ENCODE peak calls at places on chromosomes 4 and X, in ten cellular contexts. One of them, this sample, is unnamed.

GRCh38 chr4:111267786-111268185 is 644.9 kb upstream of the PITX2 start:
- DNase-seq in right atrium auricular region: no peak
- DNase-seq in A549: no peak
- DNase-seq in activated B cell treated with CpG ODN at 0.5 μM for 24 hours: no peak
- DNase-seq in breast epithelium: no peak
- DNase-seq in cardiac fibroblast: no peak
- DNase-seq in choroid plexus epithelial cell: no peak
- DNase-seq in GM23338: no peak
- DNase-seq in colonic mucosa: no peak
- DNase-seq in progenitor cell of endocrine pancreas: no peak
- DNase-seq in this sample: no peak

GRCh38 chr4:24266951-24267577 is 317.3 kb downstream of the DHX15 start:
- DNase-seq in right atrium auricular region: no peak
- DNase-seq in A549: no peak
- DNase-seq in activated B cell treated with CpG ODN at 0.5 μM for 24 hours: no peak
- DNase-seq in breast epithelium: no peak
- DNase-seq in cardiac fibroblast: peak; percentile 43
- DNase-seq in choroid plexus epithelial cell: peak; percentile 16
- DNase-seq in GM23338: peak; percentile 21
- DNase-seq in colonic mucosa: no peak
- DNase-seq in progenitor cell of endocrine pancreas: no peak
- DNase-seq in this sample: no peak

GRCh38 chr4:185109736-185110135 is 33.3 kb upstream of the SLC25A4 start:
- DNase-seq in right atrium auricular region: no peak
- DNase-seq in A549: no peak
- DNase-seq in activated B cell treated with CpG ODN at 0.5 μM for 24 hours: no peak
- DNase-seq in breast epithelium: no peak
- DNase-seq in cardiac fibroblast: no peak
- DNase-seq in choroid plexus epithelial cell: no peak
- DNase-seq in GM23338: peak; percentile 78
- DNase-seq in colonic mucosa: no peak
- DNase-seq in progenitor cell of endocrine pancreas: no peak
- DNase-seq in this sample: no peak

GRCh38 chr4:138115053-138115452 is 127.1 kb downstream of the SLC7A11 start:
- DNase-seq in right atrium auricular region: no peak
- DNase-seq in A549: no peak
- DNase-seq in activated B cell treated with CpG ODN at 0.5 μM for 24 hours: no peak
- DNase-seq in breast epithelium: no peak
- DNase-seq in cardiac fibroblast: no peak
- DNase-seq in choroid plexus epithelial cell: no peak
- DNase-seq in GM23338: no peak
- DNase-seq in colonic mucosa: no peak
- DNase-seq in progenitor cell of endocrine pancreas: no peak
- DNase-seq in this sample: no peak

GRCh38 chr4:158856852-158857251 is 88.0 kb downstream of the FNIP2 start:
- DNase-seq in right atrium auricular region: no peak
- DNase-seq in A549: peak; percentile 40
- DNase-seq in activated B cell treated with CpG ODN at 0.5 μM for 24 hours: no peak
- DNase-seq in breast epithelium: no peak
- DNase-seq in cardiac fibroblast: peak; percentile 70
- DNase-seq in choroid plexus epithelial cell: peak; percentile 80
- DNase-seq in GM23338: peak; percentile 48
- DNase-seq in colonic mucosa: no peak
- DNase-seq in progenitor cell of endocrine pancreas: no peak
- DNase-seq in this sample: no peak

GRCh38 chr4:5738061-5738460 is 27.1 kb downstream of the EVC start:
- DNase-seq in right atrium auricular region: no peak
- DNase-seq in A549: no peak
- DNase-seq in activated B cell treated with CpG ODN at 0.5 μM for 24 hours: no peak
- DNase-seq in breast epithelium: no peak
- DNase-seq in cardiac fibroblast: no peak
- DNase-seq in choroid plexus epithelial cell: no peak
- DNase-seq in GM23338: no peak
- DNase-seq in colonic mucosa: no peak
- DNase-seq in progenitor cell of endocrine pancreas: no peak
- DNase-seq in this sample: no peak

GRCh38 chr4:75327804-75328512 is 186.2 kb downstream of the RCHY1 start:
- DNase-seq in right atrium auricular region: peak; percentile 66
- DNase-seq in A549: no peak
- DNase-seq in activated B cell treated with CpG ODN at 0.5 μM for 24 hours: no peak
- DNase-seq in breast epithelium: no peak
- DNase-seq in cardiac fibroblast: peak; percentile 54
- DNase-seq in choroid plexus epithelial cell: no peak
- DNase-seq in GM23338: no peak
- DNase-seq in colonic mucosa: no peak
- DNase-seq in progenitor cell of endocrine pancreas: no peak
- DNase-seq in this sample: no peak

GRCh38 chrX:113422323-113422722 is 581.7 kb upstream of the AMOT start:
- DNase-seq in right atrium auricular region: no peak
- DNase-seq in A549: no peak
- DNase-seq in activated B cell treated with CpG ODN at 0.5 μM for 24 hours: no peak
- DNase-seq in breast epithelium: no peak
- DNase-seq in cardiac fibroblast: no peak
- DNase-seq in choroid plexus epithelial cell: no peak
- DNase-seq in GM23338: no peak
- DNase-seq in colonic mucosa: no peak
- DNase-seq in progenitor cell of endocrine pancreas: no peak
- DNase-seq in this sample: no peak

GRCh38 chr4:154332681-154333421 is 158.7 kb downstream of the DCHS2 start:
- DNase-seq in right atrium auricular region: no peak
- DNase-seq in A549: peak; percentile 1
- DNase-seq in activated B cell treated with CpG ODN at 0.5 μM for 24 hours: peak; percentile 38
- DNase-seq in breast epithelium: no peak
- DNase-seq in cardiac fibroblast: no peak
- DNase-seq in choroid plexus epithelial cell: no peak
- DNase-seq in GM23338: peak; percentile 94
- DNase-seq in colonic mucosa: peak; percentile 20
- DNase-seq in progenitor cell of endocrine pancreas: no peak
- DNase-seq in this sample: no peak

GRCh38 chr4:114108869-114109268 is 129.4 kb upstream of the ARSJ start:
- DNase-seq in right atrium auricular region: no peak
- DNase-seq in A549: peak; percentile 39
- DNase-seq in activated B cell treated with CpG ODN at 0.5 μM for 24 hours: no peak
- DNase-seq in breast epithelium: no peak
- DNase-seq in cardiac fibroblast: peak; percentile 69
- DNase-seq in choroid plexus epithelial cell: peak; percentile 34
- DNase-seq in GM23338: peak; percentile 6
- DNase-seq in colonic mucosa: no peak
- DNase-seq in progenitor cell of endocrine pancreas: no peak
- DNase-seq in this sample: no peak

GRCh38 chrX:138485767-138486166 is 225.8 kb downstream of the FGF13 start:
- DNase-seq in right atrium auricular region: no peak
- DNase-seq in A549: no peak
- DNase-seq in activated B cell treated with CpG ODN at 0.5 μM for 24 hours: no peak
- DNase-seq in breast epithelium: no peak
- DNase-seq in cardiac fibroblast: no peak
- DNase-seq in choroid plexus epithelial cell: no peak
- DNase-seq in GM23338: peak; percentile 72
- DNase-seq in colonic mucosa: no peak
- DNase-seq in progenitor cell of endocrine pancreas: no peak
- DNase-seq in this sample: no peak

GRCh38 chr4:5051692-5052423 is 578 bp downstream of the STK32B start:
- DNase-seq in right atrium auricular region: no peak
- DNase-seq in A549: peak; percentile 40
- DNase-seq in activated B cell treated with CpG ODN at 0.5 μM for 24 hours: no peak
- DNase-seq in breast epithelium: no peak
- DNase-seq in cardiac fibroblast: no peak
- DNase-seq in choroid plexus epithelial cell: no peak
- DNase-seq in GM23338: peak; percentile 70
- DNase-seq in colonic mucosa: no peak
- DNase-seq in progenitor cell of endocrine pancreas: no peak
- DNase-seq in this sample: peak; percentile 42

GRCh38 chr4:43325220-43325967 is 432.9 kb downstream of the GRXCR1 start:
- DNase-seq in right atrium auricular region: no peak
- DNase-seq in A549: no peak
- DNase-seq in activated B cell treated with CpG ODN at 0.5 μM for 24 hours: no peak
- DNase-seq in breast epithelium: no peak
- DNase-seq in cardiac fibroblast: peak; percentile 5
- DNase-seq in choroid plexus epithelial cell: peak; percentile 36
- DNase-seq in GM23338: no peak
- DNase-seq in colonic mucosa: no peak
- DNase-seq in progenitor cell of endocrine pancreas: no peak
- DNase-seq in this sample: no peak

GRCh38 chr4:7620086-7620813 is 185.5 kb upstream of the PSAPL1 start:
- DNase-seq in right atrium auricular region: no peak
- DNase-seq in A549: no peak
- DNase-seq in activated B cell treated with CpG ODN at 0.5 μM for 24 hours: no peak
- DNase-seq in breast epithelium: no peak
- DNase-seq in cardiac fibroblast: no peak
- DNase-seq in choroid plexus epithelial cell: no peak
- DNase-seq in GM23338: no peak
- DNase-seq in colonic mucosa: no peak
- DNase-seq in progenitor cell of endocrine pancreas: no peak
- DNase-seq in this sample: no peak

GRCh38 chr4:124980276-124980752 is 267.8 kb upstream of the ANKRD50 start:
- DNase-seq in right atrium auricular region: no peak
- DNase-seq in A549: no peak
- DNase-seq in activated B cell treated with CpG ODN at 0.5 μM for 24 hours: no peak
- DNase-seq in breast epithelium: no peak
- DNase-seq in cardiac fibroblast: peak; percentile 79
- DNase-seq in choroid plexus epithelial cell: peak; percentile 73
- DNase-seq in GM23338: no peak
- DNase-seq in colonic mucosa: no peak
- DNase-seq in progenitor cell of endocrine pancreas: no peak
- DNase-seq in this sample: no peak

GRCh38 chr4:47703964-47704363 is 133.9 kb downstream of the CORIN start:
- DNase-seq in right atrium auricular region: no peak
- DNase-seq in A549: no peak
- DNase-seq in activated B cell treated with CpG ODN at 0.5 μM for 24 hours: no peak
- DNase-seq in breast epithelium: no peak
- DNase-seq in cardiac fibroblast: no peak
- DNase-seq in choroid plexus epithelial cell: peak; percentile 26
- DNase-seq in GM23338: no peak
- DNase-seq in colonic mucosa: no peak
- DNase-seq in progenitor cell of endocrine pancreas: no peak
- DNase-seq in this sample: no peak

GRCh38 chr4:47703008-47703407 is 134.9 kb downstream of the CORIN start:
- DNase-seq in right atrium auricular region: no peak
- DNase-seq in A549: no peak
- DNase-seq in activated B cell treated with CpG ODN at 0.5 μM for 24 hours: no peak
- DNase-seq in breast epithelium: no peak
- DNase-seq in cardiac fibroblast: no peak
- DNase-seq in choroid plexus epithelial cell: no peak
- DNase-seq in GM23338: peak; percentile 42
- DNase-seq in colonic mucosa: no peak
- DNase-seq in progenitor cell of endocrine pancreas: no peak
- DNase-seq in this sample: no peak

GRCh38 chr4:47704693-47705325 is 133.1 kb downstream of the CORIN start:
- DNase-seq in right atrium auricular region: no peak
- DNase-seq in A549: peak; percentile 30
- DNase-seq in activated B cell treated with CpG ODN at 0.5 μM for 24 hours: no peak
- DNase-seq in breast epithelium: no peak
- DNase-seq in cardiac fibroblast: peak; percentile 50
- DNase-seq in choroid plexus epithelial cell: peak; percentile 67
- DNase-seq in GM23338: peak; percentile 79
- DNase-seq in colonic mucosa: no peak
- DNase-seq in progenitor cell of endocrine pancreas: no peak
- DNase-seq in this sample: no peak

GRCh38 chr4:47701286-47701685 is 136.6 kb downstream of the CORIN start:
- DNase-seq in right atrium auricular region: no peak
- DNase-seq in A549: no peak
- DNase-seq in activated B cell treated with CpG ODN at 0.5 μM for 24 hours: no peak
- DNase-seq in breast epithelium: no peak
- DNase-seq in cardiac fibroblast: no peak
- DNase-seq in choroid plexus epithelial cell: no peak
- DNase-seq in GM23338: no peak
- DNase-seq in colonic mucosa: no peak
- DNase-seq in progenitor cell of endocrine pancreas: no peak
- DNase-seq in this sample: no peak

GRCh38 chr4:47705326-47705981 is 132.4 kb downstream of the CORIN start:
- DNase-seq in right atrium auricular region: no peak
- DNase-seq in A549: peak; percentile 21
- DNase-seq in activated B cell treated with CpG ODN at 0.5 μM for 24 hours: no peak
- DNase-seq in breast epithelium: no peak
- DNase-seq in cardiac fibroblast: peak; percentile 51
- DNase-seq in choroid plexus epithelial cell: peak; percentile 78
- DNase-seq in GM23338: peak; percentile 53
- DNase-seq in colonic mucosa: no peak
- DNase-seq in progenitor cell of endocrine pancreas: no peak
- DNase-seq in this sample: no peak
- TF ChIP-seq CTCF in right atrium auricular region: peak; percentile 36
- TF ChIP-seq CTCF in A549: peak; percentile 32
- TF ChIP-seq CTCF in activated B cell treated with CpG ODN at 0.5 μM for 24 hours: no peak
- TF ChIP-seq CTCF in breast epithelium: no peak
- TF ChIP-seq CTCF in cardiac fibroblast: peak; percentile 51
- TF ChIP-seq CTCF in choroid plexus epithelial cell: peak; percentile 69
- TF ChIP-seq CTCF in GM23338: peak; percentile 56
- TF ChIP-seq CTCF in colonic mucosa: no peak
- TF ChIP-seq CTCF in progenitor cell of endocrine pancreas: peak; percentile 67
- TF ChIP-seq CTCF in this sample: peak; percentile 63

GRCh38 chrX:13690836-13691235 is 1.9 kb downstream of the RAB9A start:
- DNase-seq in right atrium auricular region: no peak
- DNase-seq in A549: peak; percentile 8
- DNase-seq in activated B cell treated with CpG ODN at 0.5 μM for 24 hours: no peak
- DNase-seq in breast epithelium: no peak
- DNase-seq in cardiac fibroblast: no peak
- DNase-seq in choroid plexus epithelial cell: no peak
- DNase-seq in GM23338: no peak
- DNase-seq in colonic mucosa: no peak
- DNase-seq in progenitor cell of endocrine pancreas: no peak
- DNase-seq in this sample: no peak
- TF ChIP-seq CTCF in right atrium auricular region: no peak
- TF ChIP-seq CTCF in A549: peak; percentile 16
- TF ChIP-seq CTCF in activated B cell treated with CpG ODN at 0.5 μM for 24 hours: no peak
- TF ChIP-seq CTCF in breast epithelium: no peak
- TF ChIP-seq CTCF in cardiac fibroblast: no peak
- TF ChIP-seq CTCF in choroid plexus epithelial cell: peak; percentile 39
- TF ChIP-seq CTCF in GM23338: peak; percentile 35
- TF ChIP-seq CTCF in colonic mucosa: no peak
- TF ChIP-seq CTCF in progenitor cell of endocrine pancreas: no peak
- TF ChIP-seq CTCF in this sample: no peak

GRCh38 chr4:109821186-109821585 is 5.6 kb downstream of the GAR1 start:
- DNase-seq in right atrium auricular region: no peak
- DNase-seq in A549: no peak
- DNase-seq in activated B cell treated with CpG ODN at 0.5 μM for 24 hours: no peak
- DNase-seq in breast epithelium: no peak
- DNase-seq in cardiac fibroblast: no peak
- DNase-seq in choroid plexus epithelial cell: no peak
- DNase-seq in GM23338: no peak
- DNase-seq in colonic mucosa: no peak
- DNase-seq in progenitor cell of endocrine pancreas: no peak
- DNase-seq in this sample: no peak

GRCh38 chr4:109827672-109828071 is at the start of gene RRH:
- DNase-seq in right atrium auricular region: no peak
- DNase-seq in A549: no peak
- DNase-seq in activated B cell treated with CpG ODN at 0.5 μM for 24 hours: no peak
- DNase-seq in breast epithelium: no peak
- DNase-seq in cardiac fibroblast: no peak
- DNase-seq in choroid plexus epithelial cell: no peak
- DNase-seq in GM23338: no peak
- DNase-seq in colonic mucosa: no peak
- DNase-seq in progenitor cell of endocrine pancreas: no peak
- DNase-seq in this sample: no peak

GRCh38 chr4:109826719-109827118 is 1.1 kb upstream of the RRH start:
- DNase-seq in right atrium auricular region: no peak
- DNase-seq in A549: no peak
- DNase-seq in activated B cell treated with CpG ODN at 0.5 μM for 24 hours: no peak
- DNase-seq in breast epithelium: no peak
- DNase-seq in cardiac fibroblast: peak; percentile 46
- DNase-seq in choroid plexus epithelial cell: peak; percentile 57
- DNase-seq in GM23338: peak; percentile 27
- DNase-seq in colonic mucosa: no peak
- DNase-seq in progenitor cell of endocrine pancreas: no peak
- DNase-seq in this sample: no peak
- TF ChIP-seq CTCF in right atrium auricular region: no peak
- TF ChIP-seq CTCF in A549: peak; percentile 54
- TF ChIP-seq CTCF in activated B cell treated with CpG ODN at 0.5 μM for 24 hours: no peak
- TF ChIP-seq CTCF in breast epithelium: peak; percentile 34
- TF ChIP-seq CTCF in cardiac fibroblast: peak; percentile 49
- TF ChIP-seq CTCF in choroid plexus epithelial cell: peak; percentile 61
- TF ChIP-seq CTCF in GM23338: no peak
- TF ChIP-seq CTCF in colonic mucosa: peak; percentile 20
- TF ChIP-seq CTCF in progenitor cell of endocrine pancreas: peak; percentile 65
- TF ChIP-seq CTCF in this sample: peak; percentile 66

GRCh38 chr4:151957163-151957562 is 196.4 kb upstream of the GATB start:
- DNase-seq in right atrium auricular region: no peak
- DNase-seq in A549: no peak
- DNase-seq in activated B cell treated with CpG ODN at 0.5 μM for 24 hours: no peak
- DNase-seq in breast epithelium: no peak
- DNase-seq in cardiac fibroblast: no peak
- DNase-seq in choroid plexus epithelial cell: peak; percentile 28
- DNase-seq in GM23338: peak; percentile 73
- DNase-seq in colonic mucosa: no peak
- DNase-seq in progenitor cell of endocrine pancreas: peak; percentile 13
- DNase-seq in this sample: peak; percentile 55
- TF ChIP-seq CTCF in right atrium auricular region: no peak
- TF ChIP-seq CTCF in A549: no peak
- TF ChIP-seq CTCF in activated B cell treated with CpG ODN at 0.5 μM for 24 hours: no peak
- TF ChIP-seq CTCF in breast epithelium: no peak
- TF ChIP-seq CTCF in cardiac fibroblast: no peak
- TF ChIP-seq CTCF in choroid plexus epithelial cell: peak; percentile 21
- TF ChIP-seq CTCF in GM23338: peak; percentile 7
- TF ChIP-seq CTCF in colonic mucosa: no peak
- TF ChIP-seq CTCF in progenitor cell of endocrine pancreas: peak; percentile 34
- TF ChIP-seq CTCF in this sample: no peak

This sample was measured in mesothelial cell of epicardium.